ENCODE peak calls at places on chromosome 9, in six cellular contexts. One of them, this sample, is unnamed.

GRCh38 chr9:130906727-130907416 is 10.3 kb upstream of the QRFP start:
- DNase-seq in pancreas: no peak
- DNase-seq in left ventricle myocardium inferior: no peak
- DNase-seq in prostate gland: no peak
- DNase-seq in gastrocnemius medialis: no peak
- DNase-seq in Peyer's patch: no peak
- DNase-seq in this sample: no peak

GRCh38 chr9:107707915-107708441 is 218.4 kb upstream of the KLF4 start:
- DNase-seq in pancreas: no peak
- DNase-seq in left ventricle myocardium inferior: no peak
- DNase-seq in prostate gland: no peak
- DNase-seq in gastrocnemius medialis: no peak
- DNase-seq in Peyer's patch: no peak
- DNase-seq in this sample: no peak

GRCh38 chr9:111957856-111958631 is 61.4 kb downstream of the UGCG start:
- DNase-seq in pancreas: no peak
- DNase-seq in left ventricle myocardium inferior: no peak
- DNase-seq in prostate gland: no peak
- DNase-seq in gastrocnemius medialis: no peak
- DNase-seq in Peyer's patch: no peak
- DNase-seq in this sample: no peak

GRCh38 chr9:117963493-117963892 is 259.3 kb downstream of the TLR4 start:
- DNase-seq in pancreas: no peak
- DNase-seq in left ventricle myocardium inferior: no peak
- DNase-seq in prostate gland: no peak
- DNase-seq in gastrocnemius medialis: no peak
- DNase-seq in Peyer's patch: no peak
- DNase-seq in this sample: no peak

GRCh38 chr9:125663127-125663526 is 43.9 kb downstream of the MAPKAP1 start:
- DNase-seq in pancreas: no peak
- DNase-seq in left ventricle myocardium inferior: no peak
- DNase-seq in prostate gland: no peak
- DNase-seq in gastrocnemius medialis: no peak
- DNase-seq in Peyer's patch: no peak
- DNase-seq in this sample: no peak

GRCh38 chr9:6415266-6415665 is 2.3 kb downstream of the UHRF2 start:
- DNase-seq in pancreas: no peak
- DNase-seq in left ventricle myocardium inferior: no peak
- DNase-seq in prostate gland: no peak
- DNase-seq in gastrocnemius medialis: no peak
- DNase-seq in Peyer's patch: no peak
- DNase-seq in this sample: no peak

GRCh38 chr9:79662553-79662956 is 90.8 kb downstream of the TLE4 start:
- DNase-seq in pancreas: no peak
- DNase-seq in left ventricle myocardium inferior: no peak
- DNase-seq in prostate gland: no peak
- DNase-seq in gastrocnemius medialis: no peak
- DNase-seq in Peyer's patch: no peak
- DNase-seq in this sample: no peak

GRCh38 chr9:127112056-127112455 is 10.4 kb downstream of the ANGPTL2 start:
- DNase-seq in pancreas: no peak
- DNase-seq in left ventricle myocardium inferior: peak; percentile 63
- DNase-seq in prostate gland: no peak
- DNase-seq in gastrocnemius medialis: no peak
- DNase-seq in Peyer's patch: no peak
- DNase-seq in this sample: no peak

GRCh38 chr9:87874320-87874655 is 8.4 kb upstream of the SPATA31E1 start:
- DNase-seq in pancreas: no peak
- DNase-seq in left ventricle myocardium inferior: no peak
- DNase-seq in prostate gland: no peak
- DNase-seq in gastrocnemius medialis: no peak
- DNase-seq in Peyer's patch: peak; percentile 14
- DNase-seq in this sample: peak; percentile 7

GRCh38 chr9:99966001-99966400 is 59.5 kb downstream of the STX17 start:
- DNase-seq in pancreas: no peak
- DNase-seq in left ventricle myocardium inferior: no peak
- DNase-seq in prostate gland: no peak
- DNase-seq in gastrocnemius medialis: no peak
- DNase-seq in Peyer's patch: no peak
- DNase-seq in this sample: no peak

GRCh38 chr9:111481885-111482636 is 2.1 kb downstream of the ECPAS start:
- DNase-seq in pancreas: no peak
- DNase-seq in left ventricle myocardium inferior: no peak
- DNase-seq in prostate gland: peak; percentile 49
- DNase-seq in gastrocnemius medialis: peak; percentile 67
- DNase-seq in Peyer's patch: no peak
- DNase-seq in this sample: no peak

GRCh38 chr9:9718691-9719090 is 894.1 kb downstream of the PTPRD start:
- DNase-seq in pancreas: no peak
- DNase-seq in left ventricle myocardium inferior: no peak
- DNase-seq in prostate gland: no peak
- DNase-seq in gastrocnemius medialis: no peak
- DNase-seq in Peyer's patch: no peak
- DNase-seq in this sample: no peak

GRCh38 chr9:86487222-86487841 is 133.1 kb upstream of the TUT7 start:
- DNase-seq in pancreas: no peak
- DNase-seq in left ventricle myocardium inferior: no peak
- DNase-seq in prostate gland: no peak
- DNase-seq in gastrocnemius medialis: no peak
- DNase-seq in Peyer's patch: no peak
- DNase-seq in this sample: no peak

GRCh38 chr9:14179449-14179848 is 134.5 kb downstream of the NFIB start:
- DNase-seq in pancreas: peak; percentile 71
- DNase-seq in left ventricle myocardium inferior: no peak
- DNase-seq in prostate gland: peak; percentile 93
- DNase-seq in gastrocnemius medialis: no peak
- DNase-seq in Peyer's patch: no peak
- DNase-seq in this sample: no peak

GRCh38 chr9:95592931-95593330 is 76.2 kb upstream of the PTCH1 start:
- DNase-seq in pancreas: no peak
- DNase-seq in left ventricle myocardium inferior: no peak
- DNase-seq in prostate gland: no peak
- DNase-seq in gastrocnemius medialis: no peak
- DNase-seq in Peyer's patch: no peak
- DNase-seq in this sample: no peak

GRCh38 chr9:92506184-92506857 is 24.0 kb upstream of the ASPN start:
- DNase-seq in pancreas: no peak
- DNase-seq in left ventricle myocardium inferior: no peak
- DNase-seq in prostate gland: no peak
- DNase-seq in gastrocnemius medialis: peak; percentile 51
- DNase-seq in Peyer's patch: no peak
- DNase-seq in this sample: no peak

GRCh38 chr9:99353408-99353807 is 131.3 kb downstream of the SEC61B start:
- DNase-seq in pancreas: no peak
- DNase-seq in left ventricle myocardium inferior: no peak
- DNase-seq in prostate gland: no peak
- DNase-seq in gastrocnemius medialis: no peak
- DNase-seq in Peyer's patch: peak; percentile 52
- DNase-seq in this sample: peak; percentile 40

GRCh38 chr9:129353697-129354336 is 175.8 kb upstream of the IER5L start:
- DNase-seq in pancreas: no peak
- DNase-seq in left ventricle myocardium inferior: no peak
- DNase-seq in prostate gland: no peak
- DNase-seq in gastrocnemius medialis: no peak
- DNase-seq in Peyer's patch: no peak
- DNase-seq in this sample: no peak

GRCh38 chr9:83034587-83034986 is 28.4 kb downstream of the RASEF start:
- DNase-seq in pancreas: no peak
- DNase-seq in left ventricle myocardium inferior: no peak
- DNase-seq in prostate gland: no peak
- DNase-seq in gastrocnemius medialis: no peak
- DNase-seq in Peyer's patch: no peak
- DNase-seq in this sample: no peak

GRCh38 chr9:121871431-121872025 is 220.1 kb downstream of the DAB2IP start:
- DNase-seq in pancreas: no peak
- DNase-seq in left ventricle myocardium inferior: no peak
- DNase-seq in prostate gland: no peak
- DNase-seq in gastrocnemius medialis: no peak
- DNase-seq in Peyer's patch: no peak
- DNase-seq in this sample: no peak

GRCh38 chr9:138115506-138115905 is 237.9 kb downstream of the CACNA1B start:
- DNase-seq in pancreas: no peak
- DNase-seq in left ventricle myocardium inferior: no peak
- DNase-seq in prostate gland: no peak
- DNase-seq in gastrocnemius medialis: no peak
- DNase-seq in Peyer's patch: peak; percentile 18
- DNase-seq in this sample: no peak

GRCh38 chr9:4490705-4491620 is 695 bp downstream of the SLC1A1 start:
- DNase-seq in pancreas: no peak
- DNase-seq in left ventricle myocardium inferior: no peak
- DNase-seq in prostate gland: no peak
- DNase-seq in gastrocnemius medialis: no peak
- DNase-seq in Peyer's patch: no peak
- DNase-seq in this sample: no peak

GRCh38 chr9:132030626-132031325 is 48.9 kb downstream of the MED27 start:
- DNase-seq in pancreas: no peak
- DNase-seq in left ventricle myocardium inferior: no peak
- DNase-seq in prostate gland: no peak
- DNase-seq in gastrocnemius medialis: no peak
- DNase-seq in Peyer's patch: no peak
- DNase-seq in this sample: no peak

GRCh38 chr9:96494215-96494800 is 44.3 kb downstream of the HABP4 start:
- DNase-seq in pancreas: no peak
- DNase-seq in left ventricle myocardium inferior: no peak
- DNase-seq in prostate gland: no peak
- DNase-seq in gastrocnemius medialis: no peak
- DNase-seq in Peyer's patch: no peak
- DNase-seq in this sample: no peak

GRCh38 chr9:127822108-127822507 is 19.4 kb downstream of the FPGS start:
- DNase-seq in pancreas: no peak
- DNase-seq in left ventricle myocardium inferior: no peak
- DNase-seq in prostate gland: no peak
- DNase-seq in gastrocnemius medialis: no peak
- DNase-seq in Peyer's patch: no peak
- DNase-seq in this sample: no peak

GRCh38 chr9:36006541-36006940 is 30.2 kb upstream of the RECK start:
- DNase-seq in pancreas: no peak
- DNase-seq in left ventricle myocardium inferior: no peak
- DNase-seq in prostate gland: no peak
- DNase-seq in gastrocnemius medialis: no peak
- DNase-seq in Peyer's patch: peak; percentile 50
- DNase-seq in this sample: no peak

GRCh38 chr9:89603629-89604462 is 966 bp upstream of the GADD45G start:
- DNase-seq in pancreas: peak; percentile 82
- DNase-seq in left ventricle myocardium inferior: peak; percentile 79
- DNase-seq in prostate gland: peak; percentile 69
- DNase-seq in gastrocnemius medialis: peak; percentile 87
- DNase-seq in Peyer's patch: peak; percentile 82
- DNase-seq in this sample: peak; percentile 71
- TF ChIP-seq CTCF in pancreas: no peak
- TF ChIP-seq CTCF in left ventricle myocardium inferior: peak; percentile 55
- TF ChIP-seq CTCF in prostate gland: peak; percentile 63
- TF ChIP-seq CTCF in gastrocnemius medialis: peak; percentile 67
- TF ChIP-seq CTCF in Peyer's patch: peak; percentile 58
- TF ChIP-seq CTCF in this sample: no peak

GRCh38 chr9:124304285-124304684 is 46.5 kb downstream of the NEK6 start:
- DNase-seq in pancreas: no peak
- DNase-seq in left ventricle myocardium inferior: no peak
- DNase-seq in prostate gland: no peak
- DNase-seq in gastrocnemius medialis: no peak
- DNase-seq in Peyer's patch: no peak
- DNase-seq in this sample: no peak
- H3K4me1 ChIP-seq in pancreas: no peaks in the 10 kb centered on the region
- H3K4me1 ChIP-seq in left ventricle myocardium inferior: peaks cover 9% of the 10 kb centered on the region
- H3K4me1 ChIP-seq in prostate gland: no peaks in the 10 kb centered on the region
- H3K4me1 ChIP-seq in gastrocnemius medialis: no peaks in the 10 kb centered on the region
- H3K4me1 ChIP-seq in Peyer's patch: no peaks in the 10 kb centered on the region
- H3K4me1 ChIP-seq in this sample: peaks cover 8% of the 10 kb centered on the region

DNA sequence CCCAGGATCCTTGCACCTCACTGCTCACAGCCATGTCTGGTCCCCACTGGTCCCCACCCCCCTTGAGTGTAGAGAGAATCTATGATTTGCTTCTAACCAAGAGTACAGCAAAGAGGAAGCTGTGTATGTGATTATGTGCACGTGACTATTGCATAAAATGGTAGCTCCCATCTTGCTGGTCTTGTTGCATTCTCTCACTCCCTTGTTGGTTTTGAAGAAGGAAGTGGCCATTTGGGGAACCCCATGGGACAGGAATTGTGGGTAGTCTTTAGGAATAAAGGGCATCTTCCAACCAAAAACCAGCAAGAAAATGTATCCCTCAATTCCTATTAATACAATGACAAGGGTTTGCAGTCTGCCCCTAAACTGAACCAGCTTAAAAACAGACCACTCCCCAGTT is 5.2 kb upstream of the FCN2 start:
- DNase-seq in pancreas: no peak
- DNase-seq in left ventricle myocardium inferior: no peak
- DNase-seq in prostate gland: no peak
- DNase-seq in gastrocnemius medialis: no peak
- DNase-seq in Peyer's patch: no peak
- DNase-seq in this sample: no peak
- H3K27me3 ChIP-seq in pancreas: no peaks in the 10 kb centered on the region
- H3K27me3 ChIP-seq in left ventricle myocardium inferior: peaks cover 5% of the 10 kb centered on the region
- H3K27me3 ChIP-seq in prostate gland: no peaks in the 10 kb centered on the region
- H3K27me3 ChIP-seq in gastrocnemius medialis: no peaks in the 10 kb centered on the region
- H3K27me3 ChIP-seq in Peyer's patch: no peaks in the 10 kb centered on the region
- H3K27me3 ChIP-seq in this sample: no peaks in the 10 kb centered on the region

GRCh38 chr9:76989501-76989900 is 30.0 kb upstream of the FOXB2 start:
- DNase-seq in pancreas: no peak
- DNase-seq in left ventricle myocardium inferior: no peak
- DNase-seq in prostate gland: no peak
- DNase-seq in gastrocnemius medialis: no peak
- DNase-seq in Peyer's patch: no peak
- DNase-seq in this sample: no peak

GRCh38 chr9:76984476-76984875 is 35.0 kb upstream of the FOXB2 start:
- DNase-seq in pancreas: no peak
- DNase-seq in left ventricle myocardium inferior: no peak
- DNase-seq in prostate gland: no peak
- DNase-seq in gastrocnemius medialis: no peak
- DNase-seq in Peyer's patch: no peak
- DNase-seq in this sample: no peak

GRCh38 chr9:76985581-76985980 is 33.9 kb upstream of the FOXB2 start:
- DNase-seq in pancreas: no peak
- DNase-seq in left ventricle myocardium inferior: no peak
- DNase-seq in prostate gland: no peak
- DNase-seq in gastrocnemius medialis: no peak
- DNase-seq in Peyer's patch: no peak
- DNase-seq in this sample: no peak

GRCh38 chr9:76988941-76989340 is 30.5 kb upstream of the FOXB2 start:
- DNase-seq in pancreas: no peak
- DNase-seq in left ventricle myocardium inferior: no peak
- DNase-seq in prostate gland: no peak
- DNase-seq in gastrocnemius medialis: no peak
- DNase-seq in Peyer's patch: no peak
- DNase-seq in this sample: no peak

DNA sequence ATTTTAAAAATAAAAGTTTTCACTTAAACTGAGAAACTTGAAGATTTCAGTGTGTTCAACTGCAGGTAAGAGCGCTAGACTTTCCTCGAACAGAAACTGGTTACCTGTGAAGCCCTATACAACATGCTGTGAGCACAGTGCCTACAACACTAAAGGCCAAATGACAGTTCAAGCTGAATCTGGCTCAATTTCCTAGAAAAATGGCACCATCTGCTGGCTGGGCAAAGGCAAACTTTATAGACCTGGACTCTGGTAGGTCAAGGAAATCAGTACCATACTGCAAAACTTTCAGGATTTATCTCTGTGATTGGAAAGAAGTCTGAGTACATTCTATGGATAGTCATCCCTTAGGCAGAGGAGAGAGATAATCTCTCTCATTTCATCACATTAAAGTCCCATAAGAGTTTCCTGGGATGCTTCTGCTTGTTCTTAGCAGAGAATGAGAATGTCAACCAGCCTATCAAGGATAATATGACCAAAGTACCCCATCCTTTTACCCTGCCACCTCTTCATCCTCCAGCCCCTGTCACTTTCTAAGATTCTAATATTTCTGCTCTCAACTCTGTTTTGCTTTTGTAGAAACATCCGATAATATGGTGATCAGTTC is 31.8 kb upstream of the FOXB2 start:
- DNase-seq in pancreas: no peak
- DNase-seq in left ventricle myocardium inferior: no peak
- DNase-seq in prostate gland: no peak
- DNase-seq in gastrocnemius medialis: no peak
- DNase-seq in Peyer's patch: peak; percentile 73
- DNase-seq in this sample: no peak
- TF ChIP-seq CTCF in pancreas: no peak
- TF ChIP-seq CTCF in left ventricle myocardium inferior: peak; percentile 30
- TF ChIP-seq CTCF in prostate gland: peak; percentile 59
- TF ChIP-seq CTCF in gastrocnemius medialis: peak; percentile 33
- TF ChIP-seq CTCF in Peyer's patch: peak; percentile 86
- TF ChIP-seq CTCF in this sample: no peak